ENCODE peak calls at places on chromosomes 6 and 20, in four cellular contexts. One of them, this sample, is unnamed.
A peak's percentile ranks its signal among the peaks of the same experiment; 100 is the strongest.

GRCh38 chr6:106396426-106397220 is 36.1 kb downstream of the CRYBG1 start:
- DNase-seq in GM12865: no peak
- DNase-seq in CD8-positive, alpha-beta T cell: no peak
- DNase-seq in colonic mucosa: no peak
- DNase-seq in this sample: no peak

GRCh38 chr6:4901256-4902061 is 102.4 kb downstream of the RPP40 start:
- DNase-seq in colonic mucosa: no peak
- DNase-seq in GM12865: peak; percentile 90
- DNase-seq in CD8-positive, alpha-beta T cell: no peak
- DNase-seq in this sample: no peak

GRCh38 chr6:85186546-85187170 is 263.2 kb upstream of the NT5E start:
- DNase-seq in colonic mucosa: no peak
- DNase-seq in GM12865: no peak
- DNase-seq in CD8-positive, alpha-beta T cell: no peak
- DNase-seq in this sample: peak; percentile 67

GRCh38 chr6:16319813-16320532 is 81.6 kb downstream of the GMPR start:
- DNase-seq in colonic mucosa: peak; percentile 40
- DNase-seq in GM12865: peak; percentile 72
- DNase-seq in CD8-positive, alpha-beta T cell: peak; percentile 78
- DNase-seq in this sample: peak; percentile 96

GRCh38 chr6:93059911-93060310 is 359.4 kb downstream of the EPHA7 start:
- DNase-seq in colonic mucosa: no peak
- DNase-seq in CD8-positive, alpha-beta T cell: no peak
- DNase-seq in GM12865: no peak
- DNase-seq in this sample: no peak

GRCh38 chr6:150177260-150178246 is 34.7 kb downstream of the PPP1R14C start:
- DNase-seq in colonic mucosa: peak; percentile 65
- DNase-seq in GM12865: no peak
- DNase-seq in CD8-positive, alpha-beta T cell: no peak
- DNase-seq in this sample: peak; percentile 17

GRCh38 chr20:57179265-57179664 is 87.2 kb downstream of the BMP7 start:
- DNase-seq in CD8-positive, alpha-beta T cell: no peak
- DNase-seq in colonic mucosa: no peak
- DNase-seq in GM12865: no peak
- DNase-seq in this sample: peak; percentile 42

GRCh38 chr20:25992146-25992545 is 295.5 kb upstream of the ZNF337 start:
- DNase-seq in colonic mucosa: no peak
- DNase-seq in GM12865: no peak
- DNase-seq in CD8-positive, alpha-beta T cell: no peak
- DNase-seq in this sample: no peak

GRCh38 chr6:149248688-149249369 is 68.7 kb upstream of the TAB2 start:
- DNase-seq in CD8-positive, alpha-beta T cell: no peak
- DNase-seq in GM12865: peak; percentile 33
- DNase-seq in colonic mucosa: peak; percentile 88
- DNase-seq in this sample: no peak

GRCh38 chr20:8473459-8473858 is 341.4 kb downstream of the PLCB1 start:
- DNase-seq in GM12865: no peak
- DNase-seq in colonic mucosa: no peak
- DNase-seq in CD8-positive, alpha-beta T cell: no peak
- DNase-seq in this sample: peak; percentile 6

GRCh38 chr6:128069180-128069579 is 168.3 kb upstream of the THEMIS start:
- DNase-seq in colonic mucosa: no peak
- DNase-seq in CD8-positive, alpha-beta T cell: no peak
- DNase-seq in GM12865: no peak
- DNase-seq in this sample: peak; percentile 74

GRCh38 chr6:46044876-46045617 is 29.4 kb upstream of the CLIC5 start:
- DNase-seq in colonic mucosa: peak; percentile 45
- DNase-seq in CD8-positive, alpha-beta T cell: no peak
- DNase-seq in GM12865: no peak
- DNase-seq in this sample: peak; percentile 96

GRCh38 chr20:43994486-43995100 is 79.9 kb downstream of the TOX2 start:
- DNase-seq in CD8-positive, alpha-beta T cell: no peak
- DNase-seq in GM12865: no peak
- DNase-seq in colonic mucosa: no peak
- DNase-seq in this sample: peak; percentile 64

DNA sequence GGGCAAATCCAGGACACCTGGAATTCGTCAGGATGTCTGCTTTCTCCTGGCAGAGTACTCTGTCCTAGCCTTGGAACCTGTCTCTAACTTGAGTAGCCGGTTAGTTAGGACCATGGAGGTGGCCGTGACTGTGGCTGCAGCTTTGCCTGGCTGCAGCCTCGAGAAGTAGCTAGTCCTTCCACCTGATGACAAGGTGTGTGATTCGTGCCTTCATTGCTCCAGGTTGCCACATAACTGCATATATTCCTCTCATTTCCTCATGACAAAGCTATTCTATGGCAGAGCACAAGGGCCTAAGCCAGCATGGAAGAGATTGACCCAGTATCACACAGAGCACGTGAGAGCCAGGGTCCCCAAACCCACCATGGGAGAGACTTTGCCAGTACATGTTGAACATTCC is 39.8 kb upstream of the KIF25 start:
- DNase-seq in colonic mucosa: no peak
- DNase-seq in GM12865: no peak
- DNase-seq in CD8-positive, alpha-beta T cell: no peak
- DNase-seq in this sample: no peak
- H3K4me3 ChIP-seq in colonic mucosa: no peak overlapping the region
- H3K4me3 ChIP-seq in GM12865: no peak overlapping the region
- H3K4me3 ChIP-seq in CD8-positive, alpha-beta T cell: no peak overlapping the region
- H3K4me3 ChIP-seq in this sample: no peak overlapping the region

DNA sequence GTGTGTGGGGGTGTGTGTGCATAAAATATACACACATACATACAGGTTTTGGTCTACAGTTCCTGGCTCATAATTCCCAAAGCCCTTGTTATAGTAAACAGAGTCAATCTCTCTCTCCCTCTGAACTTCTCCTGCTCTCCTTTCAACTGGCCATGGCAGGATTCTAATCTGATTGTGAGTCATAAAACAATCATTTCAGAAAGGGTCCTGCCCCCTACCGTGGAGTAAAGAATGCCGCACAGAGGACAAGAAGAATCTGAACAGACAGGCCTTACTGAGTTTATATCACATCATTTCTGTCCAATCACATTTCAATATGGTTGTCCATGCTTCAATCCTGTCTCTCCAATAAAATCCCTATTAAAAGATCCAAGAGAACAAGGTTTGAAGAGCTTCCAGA is 416.9 kb downstream of the FRK start:
- DNase-seq in colonic mucosa: no peak
- DNase-seq in GM12865: no peak
- DNase-seq in CD8-positive, alpha-beta T cell: no peak
- DNase-seq in this sample: peak; percentile 18
- TF ChIP-seq CTCF in colonic mucosa: no peak
- TF ChIP-seq CTCF in GM12865: no peak
- TF ChIP-seq CTCF in CD8-positive, alpha-beta T cell: no peak
- TF ChIP-seq CTCF in this sample: no peak

GRCh38 chr20:63274381-63275228 is 2.0 kb downstream of the ARFGAP1 start:
- DNase-seq in colonic mucosa: no peak
- DNase-seq in GM12865: no peak
- DNase-seq in CD8-positive, alpha-beta T cell: no peak
- DNase-seq in this sample: peak; percentile 48

GRCh38 chr20:63273635-63274380 is 1.2 kb downstream of the ARFGAP1 start:
- DNase-seq in colonic mucosa: peak; percentile 22
- DNase-seq in GM12865: no peak
- DNase-seq in CD8-positive, alpha-beta T cell: no peak
- DNase-seq in this sample: peak; percentile 91

GRCh38 chr20:63270606-63271325 is 1.8 kb upstream of the ARFGAP1 start:
- DNase-seq in CD8-positive, alpha-beta T cell: no peak
- DNase-seq in colonic mucosa: no peak
- DNase-seq in GM12865: no peak
- DNase-seq in this sample: no peak

GRCh38 chr20:63272105-63273078 is at the start of gene ARFGAP1:
- DNase-seq in GM12865: peak; percentile 92
- DNase-seq in colonic mucosa: peak; percentile 89
- DNase-seq in CD8-positive, alpha-beta T cell: peak; percentile 89
- DNase-seq in this sample: peak; percentile 83

GRCh38 chr20:63273180-63273579 is 567 bp downstream of the ARFGAP1 start:
- DNase-seq in CD8-positive, alpha-beta T cell: no peak
- DNase-seq in colonic mucosa: no peak
- DNase-seq in GM12865: no peak
- DNase-seq in this sample: no peak
- H3K4me3 ChIP-seq in CD8-positive, alpha-beta T cell: peak overlapping the region; percentile 61
- H3K4me3 ChIP-seq in colonic mucosa: peak overlapping the region; percentile 92
- H3K4me3 ChIP-seq in GM12865: peak overlapping the region; percentile 94
- H3K4me3 ChIP-seq in this sample: peak overlapping the region; percentile 88

DNA sequence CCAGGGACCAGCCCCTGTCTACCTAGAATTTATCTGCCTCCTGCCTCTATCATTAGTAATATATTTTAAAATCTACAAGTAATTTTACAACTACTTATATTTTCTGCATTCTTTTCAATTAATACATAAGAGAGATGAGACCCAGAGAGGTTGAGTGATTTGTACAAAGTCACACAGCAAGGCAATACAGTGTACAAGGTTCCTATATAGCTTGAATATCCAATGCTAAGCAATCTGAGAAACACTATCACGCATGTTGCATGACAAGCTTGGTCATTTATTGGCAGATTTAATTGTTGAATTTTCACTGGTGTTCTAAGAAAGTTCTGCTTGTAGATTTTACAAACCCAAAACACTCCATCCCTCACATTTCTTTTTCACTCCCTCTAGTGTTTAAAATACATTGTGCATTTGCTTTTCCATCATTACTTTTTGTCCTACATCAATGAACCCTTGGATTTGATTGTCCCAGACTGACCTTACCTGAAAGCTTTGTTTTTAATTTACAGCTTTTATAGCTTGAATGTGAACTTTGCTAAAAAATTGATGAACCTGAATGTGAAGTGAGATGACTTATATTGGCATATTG is 520.9 kb upstream of the CITED2 start:
- DNase-seq in GM12865: no peak
- DNase-seq in CD8-positive, alpha-beta T cell: no peak
- DNase-seq in colonic mucosa: no peak
- DNase-seq in this sample: no peak
- TF ChIP-seq CTCF in GM12865: no peak
- TF ChIP-seq CTCF in CD8-positive, alpha-beta T cell: no peak
- TF ChIP-seq CTCF in colonic mucosa: no peak
- TF ChIP-seq CTCF in this sample: peak; percentile 13

This sample was measured in fibroblast of mammary gland.